ENCODE peak calls at places on chromosomes 16 and 17, in six cellular contexts. V, N, P, O, X and F are unnamed samples.

GRCh38 chr17:80036715-80037477 is 454 bp downstream of the CCDC40 start:
- DNase-seq in X (no peak), O (peak), N (no peak), P (no peak), V (peak), F (peak)

GRCh38 chr17:35087731-35088646 is 24.5 kb upstream of the RFFL start:
- DNase-seq in V (peak), P (peak), X (peak), N (no peak), O (peak), F (peak)

GRCh38 chr16:86931410-86931941 is 353.1 kb downstream of the FOXL1 start:
- DNase-seq in P (no peak), O (peak), N (no peak), X (peak), V (no peak), F (no peak)

GRCh38 chr17:3944485-3945388 is 19.5 kb downstream of the ATP2A3 start:
- DNase-seq in N (peak), O (no peak), X (peak), V (peak), P (peak), F (no peak)

GRCh38 chr16:57485916-57486857 is at the start of gene DOK4:
- DNase-seq in O (peak), V (peak), P (peak), X (peak), N (peak), F (peak)

GRCh38 chr17:75224983-75225382 is 19.5 kb downstream of the NUP85 start:
- DNase-seq in V (no peak), X (no peak), N (no peak), P (no peak), O (no peak), F (no peak)

GRCh38 chr16:11682655-11683096 is 14.4 kb downstream of the SNN start:
- DNase-seq in N (no peak), V (no peak), O (no peak), X (no peak), P (no peak), F (no peak)

GRCh38 chr17:19760781-19761180 is 12.7 kb upstream of the ALDH3A1 start:
- DNase-seq in O (no peak), P (no peak), X (no peak), N (no peak), V (no peak), F (peak)

GRCh38 chr17:43766413-43767052 is 7.9 kb upstream of the SOST start:
- DNase-seq in N (peak), P (peak), V (peak), X (peak), O (peak), F (peak)

GRCh38 chr17:57675427-57675826 is 69.7 kb downstream of the CCDC182 start:
- DNase-seq in V (no peak), X (no peak), O (peak), P (no peak), N (no peak), F (no peak)

GRCh38 chr17:7841622-7842379 is 7.8 kb downstream of the KDM6B start:
- DNase-seq in V (peak), P (peak), N (peak), O (peak), X (peak), F (peak)

GRCh38 chr17:82356028-82356427 is 3.0 kb upstream of the TEX19 start:
- DNase-seq in O (no peak), P (no peak), V (no peak), N (no peak), X (no peak), F (no peak)

GRCh38 chr17:39634384-39634871 is 2.5 kb upstream of the STARD3 start:
- DNase-seq in O (no peak), X (no peak), N (no peak), V (peak), P (peak), F (no peak)

GRCh38 chr16:31199430-31200041 is 3.0 kb downstream of the PYCARD start:
- DNase-seq in P (no peak), O (no peak), V (no peak), X (no peak), N (no peak), F (no peak)

GRCh38 chr16:17585449-17586080 is 114.8 kb upstream of the XYLT1 start:
- DNase-seq in X (no peak), V (no peak), N (no peak), O (no peak), P (no peak), F (no peak)

GRCh38 chr16:29757950-29758466 is 12.2 kb upstream of the C16orf54 start:
- DNase-seq in N (no peak), P (no peak), X (no peak), O (no peak), V (no peak), F (no peak)

GRCh38 chr16:19842758-19843157 is 41.9 kb downstream of the GPRC5B start:
- DNase-seq in V (no peak), O (no peak), X (no peak), P (no peak), N (no peak), F (no peak)

GRCh38 chr17:2125013-2125535 is 70.2 kb downstream of the HIC1 start:
- DNase-seq in P (no peak), N (no peak), O (no peak), V (no peak), X (no peak), F (no peak)

GRCh38 chr17:33192961-33193911 is 99.9 kb downstream of the ASIC2 start:
- DNase-seq in P (no peak), O (no peak), N (no peak), X (no peak), V (no peak), F (no peak)

GRCh38 chr17:38465420-38466345 is 37.4 kb downstream of the ARHGAP23 start:
- DNase-seq in V (peak), N (peak), O (peak), X (peak), P (no peak), F (no peak)

GRCh38 chr16:57679016-57679415 is 10.9 kb downstream of the ADGRG3 start:
- DNase-seq in N (no peak), V (no peak), P (no peak), O (no peak), X (no peak), F (no peak)

GRCh38 chr16:31487720-31488629 is 5.1 kb downstream of the SLC5A2 start:
- DNase-seq in O (no peak), N (no peak), V (peak), P (no peak), X (peak), F (no peak)

GRCh38 chr16:22296225-22297113 is 740 bp upstream of the POLR3E start:
- DNase-seq in X (no peak), N (no peak), P (peak), O (no peak), V (no peak), F (no peak)

GRCh38 chr17:1164935-1165556 is 14.7 kb downstream of the ABR start:
- DNase-seq in V (no peak), X (peak), N (no peak), P (peak), O (no peak), F (no peak)

GRCh38 chr17:42276359-42276608 is at the start of gene STAT5B:
- DNase-seq in O (peak), V (peak), P (peak), N (peak), X (peak), F (no peak)

GRCh38 chr17:69947027-69947759 is 127.8 kb upstream of the KCNJ16 start:
- DNase-seq in O (peak), X (no peak), N (no peak), V (no peak), P (no peak), F (no peak)

GRCh38 chr17:977163-977562 is 2.4 kb downstream of the NXN start:
- DNase-seq in X (no peak), V (no peak), N (no peak), O (no peak), P (no peak), F (no peak)

GRCh38 chr16:82758904-82759303 is 132.1 kb downstream of the CDH13 start:
- DNase-seq in N (no peak), P (no peak), X (no peak), V (no peak), O (no peak), F (no peak)

GRCh38 chr17:1779571-1780074 is 17.8 kb downstream of the SERPINF1 start:
- DNase-seq in X (peak), N (peak), O (peak), V (no peak), P (no peak), F (no peak)

GRCh38 chr17:494601-495195 is 142.1 kb upstream of the RPH3AL start:
- DNase-seq in V (no peak), N (no peak), O (no peak), P (no peak), X (no peak), F (no peak)

GRCh38 chr17:77571562-77571981 is 386.9 kb upstream of the TNRC6C start:
- DNase-seq in N (no peak), V (no peak), O (no peak), X (no peak), P (no peak), F (peak)

GRCh38 chr17:18963126-18964017 is 11.4 kb downstream of the SLC5A10 start:
- DNase-seq in N (no peak), O (no peak), X (no peak), V (no peak), P (no peak), F (no peak)

GRCh38 chr17:82230627-82231311 is 1.9 kb downstream of the SLC16A3 start:
- DNase-seq in V (peak), O (peak), P (no peak), X (peak), N (peak), F (peak)

GRCh38 chr17:49707246-49707607 is 537 bp downstream of the SLC35B1 start:
- DNase-seq in N (no peak), O (no peak), P (peak), X (no peak), V (no peak), F (no peak)

GRCh38 chr16:80585764-80586163 is 45.0 kb downstream of the DYNLRB2 start:
- DNase-seq in N (no peak), O (no peak), X (no peak), V (no peak), P (no peak), F (no peak)

GRCh38 chr16:63575031-63575430 is 1538.8 kb upstream of the CDH8 start:
- DNase-seq in O (no peak), P (no peak), X (no peak), V (no peak), N (no peak), F (no peak)

GRCh38 chr16:48497129-48497528 is 111.9 kb upstream of the SIAH1 start:
- DNase-seq in N (no peak), X (no peak), O (no peak), P (no peak), V (no peak), F (no peak)

GRCh38 chr16:48496571-48497095 is 111.4 kb upstream of the SIAH1 start:
- DNase-seq in X (no peak), N (no peak), V (no peak), P (no peak), O (no peak), F (no peak)

GRCh38 chr16:48499822-48500440 is 110.0 kb downstream of the N4BP1 start:
- DNase-seq in V (peak), X (no peak), N (no peak), P (no peak), O (no peak), F (no peak)

GRCh38 chr16:48498761-48499600 is 111.0 kb downstream of the N4BP1 start:
- DNase-seq in X (no peak), P (no peak), V (peak), O (no peak), N (peak), F (no peak)

DNA sequence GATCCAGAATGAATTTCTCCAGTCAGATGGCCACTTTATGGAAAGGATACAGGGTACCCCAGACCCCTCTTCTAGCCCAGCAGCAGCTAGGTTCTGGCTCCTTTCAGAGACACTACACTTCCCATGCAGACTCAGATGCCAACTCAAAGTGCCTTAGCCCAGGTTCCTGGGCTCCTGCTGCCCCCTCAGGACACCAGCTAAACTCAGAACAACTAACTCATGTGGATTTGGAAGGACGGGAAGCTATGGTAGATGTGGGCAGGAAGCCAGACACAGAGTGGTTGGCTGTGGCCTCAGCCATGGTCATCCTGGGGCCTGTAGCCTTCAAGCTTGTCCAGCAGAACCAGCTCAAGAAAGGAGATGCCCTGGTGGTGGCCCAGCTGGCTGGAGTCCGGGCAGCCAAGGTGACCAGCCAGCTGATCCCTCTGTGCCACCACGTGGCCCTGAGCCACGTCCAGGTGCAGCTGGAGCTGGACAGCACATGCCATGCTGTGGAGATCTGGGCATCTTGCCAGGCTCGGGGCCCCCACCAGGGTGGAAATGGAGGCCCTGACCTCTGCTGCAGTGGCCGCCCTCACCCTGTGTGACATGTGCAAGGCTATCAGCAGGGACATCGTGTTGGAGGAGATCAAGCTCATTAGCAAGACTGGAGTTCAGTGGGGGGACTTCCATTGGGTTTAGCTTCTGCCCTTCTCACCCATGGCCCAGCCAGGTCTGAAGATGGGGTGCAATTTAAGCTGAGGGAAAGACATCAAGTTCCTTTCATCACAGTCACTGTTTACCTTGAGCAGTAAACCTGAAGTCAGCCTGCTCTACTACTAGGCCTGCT is 111.8 kb downstream of the N4BP1 start:
- DNase-seq in O (no peak), X (no peak), N (no peak), P (no peak), V (no peak), F (no peak)
- H3K4me3 ChIP-seq in O (no peak), X (no peak), N (no peak), P (no peak), V (no peak), F (no peak)

GRCh38 chr17:5539286-5539685 is 45.0 kb downstream of the NLRP1 start:
- DNase-seq in N (no peak), V (no peak), O (no peak), X (no peak), P (no peak), F (no peak)

GRCh38 chr17:5536831-5537230 is 47.5 kb downstream of the NLRP1 start:
- DNase-seq in O (no peak), X (no peak), N (no peak), P (no peak), V (no peak), F (no peak)

GRCh38 chr17:5540321-5540720 is 44.0 kb downstream of the NLRP1 start:
- DNase-seq in P (no peak), N (no peak), X (no peak), V (no peak), O (no peak), F (no peak)

GRCh38 chr17:5535436-5535835 is 48.9 kb downstream of the NLRP1 start:
- DNase-seq in N (no peak), O (no peak), V (no peak), P (no peak), X (no peak), F (peak)

DNA sequence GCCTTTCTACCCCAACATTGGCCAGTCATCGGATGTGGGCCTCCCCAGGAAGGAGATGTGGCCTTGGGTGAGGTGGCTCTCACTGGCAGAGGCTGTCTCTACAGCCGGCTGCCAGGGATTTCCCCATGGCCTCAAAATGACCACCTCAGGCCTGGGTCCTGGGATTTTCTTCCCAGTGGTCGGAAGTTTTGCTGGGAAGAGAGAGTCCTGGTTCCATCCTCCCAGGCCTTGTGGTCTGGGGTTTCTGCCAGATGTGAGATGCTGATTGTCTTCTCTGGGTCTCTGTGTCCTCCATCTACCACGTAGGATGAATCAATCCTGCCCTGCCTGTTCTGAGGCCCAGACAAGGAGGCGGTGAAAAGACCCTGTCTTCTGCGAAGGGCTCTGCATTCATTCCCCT is 47.1 kb downstream of the NLRP1 start:
- DNase-seq in O (no peak), X (no peak), V (no peak), N (no peak), P (no peak), F (peak)
- H3K4me3 ChIP-seq in O (no peak), X (no peak), V (no peak), N (no peak), P (no peak), F (no peak)

GRCh38 chr17:59786213-59786535 is 78.7 kb downstream of the VMP1 start:
- DNase-seq in V (no peak), N (no peak), P (no peak), X (no peak), O (no peak), F (no peak)
- H3K4me3 ChIP-seq in V (no peak), N (peak), P (peak), X (no peak), O (no peak), F (no peak)

GRCh38 chr17:17348872-17349723 is 45.9 kb downstream of the NT5M start:
- DNase-seq in N (no peak), V (no peak), P (no peak), X (no peak), O (no peak), F (peak)

GRCh38 chr17:17346428-17347233 is 43.5 kb downstream of the NT5M start:
- DNase-seq in N (no peak), P (no peak), O (no peak), X (no peak), V (no peak), F (no peak)

GRCh38 chr17:17347234-17347955 is 44.2 kb downstream of the NT5M start:
- DNase-seq in V (no peak), N (no peak), O (peak), X (no peak), P (no peak), F (no peak)

GRCh38 chr17:17349724-17350106 is 46.5 kb downstream of the NT5M start:
- DNase-seq in X (no peak), V (no peak), O (peak), P (no peak), N (no peak), F (peak)

DNA sequence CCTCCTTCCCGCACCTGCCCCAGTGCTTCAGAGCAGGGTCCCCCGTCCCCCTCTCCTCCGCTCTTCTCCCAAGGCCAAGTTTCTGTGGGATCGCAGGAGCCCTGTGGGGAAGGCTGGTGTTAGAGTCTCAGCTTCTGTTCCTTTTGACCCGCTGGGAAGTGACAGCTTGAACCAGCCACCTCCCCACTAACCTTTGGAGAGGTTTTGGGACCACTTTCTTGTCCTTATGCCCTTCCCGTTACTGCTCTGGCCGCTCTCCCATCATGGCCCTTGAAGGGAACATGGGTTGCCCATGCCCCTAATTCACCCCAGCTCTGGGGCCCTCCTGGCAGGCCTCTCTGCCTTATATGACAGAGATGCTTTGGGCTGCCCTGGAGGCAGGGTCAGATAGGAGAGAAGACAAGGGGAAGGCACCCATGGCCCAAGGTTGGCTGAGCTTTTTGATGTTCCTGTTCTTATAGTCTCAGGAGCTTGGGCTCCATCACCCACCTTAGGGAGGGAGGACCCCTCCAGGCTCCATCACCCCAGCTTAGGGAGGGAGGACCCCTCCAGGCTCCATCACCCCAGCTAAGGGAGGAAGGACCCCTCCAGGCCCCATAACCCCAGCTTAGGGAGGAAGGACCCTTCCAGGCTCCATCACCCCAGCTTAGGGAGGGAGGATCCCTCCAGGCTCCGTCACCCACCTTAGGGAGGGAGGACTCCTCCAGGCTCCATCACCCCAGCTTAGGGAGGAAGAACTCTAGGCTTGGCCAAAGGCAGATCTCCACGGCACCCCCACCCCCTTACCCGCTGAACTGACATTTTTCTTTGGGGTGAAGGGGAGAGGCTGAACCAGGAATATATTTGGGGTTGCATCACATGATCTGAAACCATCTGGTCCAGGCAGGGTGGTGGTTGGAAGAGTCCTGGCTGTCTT is 45.0 kb downstream of the NT5M start:
- DNase-seq in X (no peak), V (no peak), O (peak), N (no peak), P (no peak), F (no peak)
- H3K4me3 ChIP-seq in X (no peak), V (no peak), O (no peak), N (no peak), P (no peak), F (no peak)

GRCh38 chr17:12729086-12729485 is 60.2 kb upstream of the ARHGAP44 start:
- DNase-seq in V (no peak), X (no peak), P (no peak), O (no peak), N (no peak), F (no peak)

GRCh38 chr17:12731839-12732238 is 57.5 kb upstream of the ARHGAP44 start:
- DNase-seq in P (no peak), O (peak), N (no peak), X (peak), V (no peak), F (no peak)

GRCh38 chr17:12732366-12732765 is 56.9 kb upstream of the ARHGAP44 start:
- DNase-seq in O (peak), X (no peak), N (no peak), V (no peak), P (no peak), F (no peak)

GRCh38 chr17:12730421-12730820 is 58.9 kb upstream of the ARHGAP44 start:
- DNase-seq in N (no peak), P (no peak), X (no peak), O (no peak), V (no peak), F (no peak)

GRCh38 chr17:12730931-12731521 is 58.3 kb upstream of the ARHGAP44 start:
- DNase-seq in X (peak), O (peak), N (peak), V (peak), P (no peak), F (no peak)
- H3K4me3 ChIP-seq in X (no peak), O (no peak), N (no peak), V (no peak), P (no peak), F (no peak)

GRCh38 chr16:85245307-85246172 is 133.3 kb upstream of the CIBAR2 start:
- DNase-seq in X (peak), N (peak), P (peak), V (peak), O (peak), F (peak)
- H3K4me3 ChIP-seq in X (no peak), N (no peak), P (no peak), V (no peak), O (no peak), F (no peak)